ENCODE peak calls at places on chromosomes 7 and 10, in nine cellular contexts. One of them, this sample, is unnamed.

GRCh38 chr7:36881206-36881605 is 156.9 kb upstream of the AOAH start:
- DNase-seq in adrenal gland: no peak
- DNase-seq in stimulated activated naive CD8-positive, alpha-beta T cell treated with anti-CD3 and anti-CD28 coated beads, Interleukin-15, Interleukin-2, amounts not matched to agents 100 U/mL and 50 U/mL, for 24 hours: no peak
- DNase-seq in HEK293T: no peak
- DNase-seq in upper lobe of left lung: no peak
- DNase-seq in stomach: no peak
- DNase-seq in activated naive CD8-positive, alpha-beta T cell treated with anti-CD3 and anti-CD28 coated beads, Interleukin-2, amount 50 U/mL, for 24 hours: no peak
- DNase-seq in neural crest cell: no peak
- DNase-seq in stimulated activated CD8-positive, alpha-beta memory T cell treated with anti-CD3 and anti-CD28 coated beads, Interleukin-12 subunit alpha, Interleukin-12 subunit beta, amount 100 ng/mL, for 4 hours: no peak
- DNase-seq in this sample: no peak

GRCh38 chr10:86043236-86043635 is 323.4 kb downstream of the GRID1 start:
- DNase-seq in adrenal gland: no peak
- DNase-seq in activated naive CD8-positive, alpha-beta T cell treated with anti-CD3 and anti-CD28 coated beads, Interleukin-2, amount 50 U/mL, for 24 hours: no peak
- DNase-seq in upper lobe of left lung: no peak
- DNase-seq in stimulated activated naive CD8-positive, alpha-beta T cell treated with anti-CD3 and anti-CD28 coated beads, Interleukin-15, Interleukin-2, amounts not matched to agents 100 U/mL and 50 U/mL, for 24 hours: no peak
- DNase-seq in stomach: no peak
- DNase-seq in HEK293T: no peak
- DNase-seq in stimulated activated CD8-positive, alpha-beta memory T cell treated with anti-CD3 and anti-CD28 coated beads, Interleukin-12 subunit alpha, Interleukin-12 subunit beta, amount 100 ng/mL, for 4 hours: no peak
- DNase-seq in neural crest cell: no peak
- DNase-seq in this sample: no peak

GRCh38 chr10:113520606-113521481 is 32.0 kb upstream of the HABP2 start:
- DNase-seq in stimulated activated naive CD8-positive, alpha-beta T cell treated with anti-CD3 and anti-CD28 coated beads, Interleukin-15, Interleukin-2, amounts not matched to agents 100 U/mL and 50 U/mL, for 24 hours: peak; percentile 31
- DNase-seq in HEK293T: peak; percentile 87
- DNase-seq in adrenal gland: peak; percentile 85
- DNase-seq in activated naive CD8-positive, alpha-beta T cell treated with anti-CD3 and anti-CD28 coated beads, Interleukin-2, amount 50 U/mL, for 24 hours: peak; percentile 20
- DNase-seq in stomach: peak; percentile 77
- DNase-seq in neural crest cell: peak; percentile 64
- DNase-seq in upper lobe of left lung: peak; percentile 63
- DNase-seq in stimulated activated CD8-positive, alpha-beta memory T cell treated with anti-CD3 and anti-CD28 coated beads, Interleukin-12 subunit alpha, Interleukin-12 subunit beta, amount 100 ng/mL, for 4 hours: no peak
- DNase-seq in this sample: no peak

GRCh38 chr7:108450160-108450559 is 6.1 kb downstream of the NRCAM start:
- DNase-seq in stimulated activated CD8-positive, alpha-beta memory T cell treated with anti-CD3 and anti-CD28 coated beads, Interleukin-12 subunit alpha, Interleukin-12 subunit beta, amount 100 ng/mL, for 4 hours: no peak
- DNase-seq in adrenal gland: no peak
- DNase-seq in activated naive CD8-positive, alpha-beta T cell treated with anti-CD3 and anti-CD28 coated beads, Interleukin-2, amount 50 U/mL, for 24 hours: no peak
- DNase-seq in upper lobe of left lung: no peak
- DNase-seq in stomach: no peak
- DNase-seq in HEK293T: no peak
- DNase-seq in stimulated activated naive CD8-positive, alpha-beta T cell treated with anti-CD3 and anti-CD28 coated beads, Interleukin-15, Interleukin-2, amounts not matched to agents 100 U/mL and 50 U/mL, for 24 hours: no peak
- DNase-seq in neural crest cell: no peak
- DNase-seq in this sample: no peak

GRCh38 chr7:963236-964078 is 9.0 kb upstream of the ADAP1 start:
- DNase-seq in HEK293T: no peak
- DNase-seq in stimulated activated CD8-positive, alpha-beta memory T cell treated with anti-CD3 and anti-CD28 coated beads, Interleukin-12 subunit alpha, Interleukin-12 subunit beta, amount 100 ng/mL, for 4 hours: no peak
- DNase-seq in activated naive CD8-positive, alpha-beta T cell treated with anti-CD3 and anti-CD28 coated beads, Interleukin-2, amount 50 U/mL, for 24 hours: no peak
- DNase-seq in stomach: no peak
- DNase-seq in stimulated activated naive CD8-positive, alpha-beta T cell treated with anti-CD3 and anti-CD28 coated beads, Interleukin-15, Interleukin-2, amounts not matched to agents 100 U/mL and 50 U/mL, for 24 hours: peak; percentile 26
- DNase-seq in upper lobe of left lung: no peak
- DNase-seq in neural crest cell: no peak
- DNase-seq in adrenal gland: peak; percentile 36
- DNase-seq in this sample: no peak

GRCh38 chr10:62170738-62171137 is 97.9 kb downstream of the RTKN2 start:
- DNase-seq in stimulated activated naive CD8-positive, alpha-beta T cell treated with anti-CD3 and anti-CD28 coated beads, Interleukin-15, Interleukin-2, amounts not matched to agents 100 U/mL and 50 U/mL, for 24 hours: no peak
- DNase-seq in stomach: no peak
- DNase-seq in activated naive CD8-positive, alpha-beta T cell treated with anti-CD3 and anti-CD28 coated beads, Interleukin-2, amount 50 U/mL, for 24 hours: no peak
- DNase-seq in neural crest cell: no peak
- DNase-seq in stimulated activated CD8-positive, alpha-beta memory T cell treated with anti-CD3 and anti-CD28 coated beads, Interleukin-12 subunit alpha, Interleukin-12 subunit beta, amount 100 ng/mL, for 4 hours: no peak
- DNase-seq in upper lobe of left lung: no peak
- DNase-seq in HEK293T: no peak
- DNase-seq in adrenal gland: no peak
- DNase-seq in this sample: no peak

GRCh38 chr7:78542551-78542950 is 744.0 kb downstream of the PHTF2 start:
- DNase-seq in activated naive CD8-positive, alpha-beta T cell treated with anti-CD3 and anti-CD28 coated beads, Interleukin-2, amount 50 U/mL, for 24 hours: no peak
- DNase-seq in stimulated activated CD8-positive, alpha-beta memory T cell treated with anti-CD3 and anti-CD28 coated beads, Interleukin-12 subunit alpha, Interleukin-12 subunit beta, amount 100 ng/mL, for 4 hours: no peak
- DNase-seq in HEK293T: no peak
- DNase-seq in upper lobe of left lung: no peak
- DNase-seq in stimulated activated naive CD8-positive, alpha-beta T cell treated with anti-CD3 and anti-CD28 coated beads, Interleukin-15, Interleukin-2, amounts not matched to agents 100 U/mL and 50 U/mL, for 24 hours: no peak
- DNase-seq in adrenal gland: no peak
- DNase-seq in neural crest cell: no peak
- DNase-seq in stomach: no peak
- DNase-seq in this sample: no peak

GRCh38 chr7:74002474-74003017 is 25.4 kb upstream of the ELN start:
- DNase-seq in HEK293T: no peak
- DNase-seq in stimulated activated CD8-positive, alpha-beta memory T cell treated with anti-CD3 and anti-CD28 coated beads, Interleukin-12 subunit alpha, Interleukin-12 subunit beta, amount 100 ng/mL, for 4 hours: peak; percentile 5
- DNase-seq in stomach: peak; percentile 63
- DNase-seq in adrenal gland: peak; percentile 57
- DNase-seq in neural crest cell: no peak
- DNase-seq in stimulated activated naive CD8-positive, alpha-beta T cell treated with anti-CD3 and anti-CD28 coated beads, Interleukin-15, Interleukin-2, amounts not matched to agents 100 U/mL and 50 U/mL, for 24 hours: peak; percentile 49
- DNase-seq in activated naive CD8-positive, alpha-beta T cell treated with anti-CD3 and anti-CD28 coated beads, Interleukin-2, amount 50 U/mL, for 24 hours: peak; percentile 46
- DNase-seq in upper lobe of left lung: peak; percentile 70
- DNase-seq in this sample: no peak

GRCh38 chr10:84543948-84544347 is 215.6 kb downstream of the CCSER2 start:
- DNase-seq in upper lobe of left lung: no peak
- DNase-seq in adrenal gland: no peak
- DNase-seq in HEK293T: no peak
- DNase-seq in stomach: no peak
- DNase-seq in stimulated activated naive CD8-positive, alpha-beta T cell treated with anti-CD3 and anti-CD28 coated beads, Interleukin-15, Interleukin-2, amounts not matched to agents 100 U/mL and 50 U/mL, for 24 hours: no peak
- DNase-seq in stimulated activated CD8-positive, alpha-beta memory T cell treated with anti-CD3 and anti-CD28 coated beads, Interleukin-12 subunit alpha, Interleukin-12 subunit beta, amount 100 ng/mL, for 4 hours: no peak
- DNase-seq in activated naive CD8-positive, alpha-beta T cell treated with anti-CD3 and anti-CD28 coated beads, Interleukin-2, amount 50 U/mL, for 24 hours: no peak
- DNase-seq in neural crest cell: no peak
- DNase-seq in this sample: no peak

GRCh38 chr10:79243211-79244067 is 103.8 kb upstream of the PPIF start:
- DNase-seq in stimulated activated CD8-positive, alpha-beta memory T cell treated with anti-CD3 and anti-CD28 coated beads, Interleukin-12 subunit alpha, Interleukin-12 subunit beta, amount 100 ng/mL, for 4 hours: peak; percentile 49
- DNase-seq in stomach: peak; percentile 46
- DNase-seq in stimulated activated naive CD8-positive, alpha-beta T cell treated with anti-CD3 and anti-CD28 coated beads, Interleukin-15, Interleukin-2, amounts not matched to agents 100 U/mL and 50 U/mL, for 24 hours: peak; percentile 70
- DNase-seq in neural crest cell: peak; percentile 45
- DNase-seq in activated naive CD8-positive, alpha-beta T cell treated with anti-CD3 and anti-CD28 coated beads, Interleukin-2, amount 50 U/mL, for 24 hours: peak; percentile 68
- DNase-seq in HEK293T: peak; percentile 73
- DNase-seq in adrenal gland: no peak
- DNase-seq in upper lobe of left lung: no peak
- DNase-seq in this sample: peak; percentile 68

GRCh38 chr10:116802474-116802873 is 46.8 kb upstream of the ENO4 start:
- DNase-seq in stomach: no peak
- DNase-seq in stimulated activated CD8-positive, alpha-beta memory T cell treated with anti-CD3 and anti-CD28 coated beads, Interleukin-12 subunit alpha, Interleukin-12 subunit beta, amount 100 ng/mL, for 4 hours: no peak
- DNase-seq in adrenal gland: no peak
- DNase-seq in HEK293T: no peak
- DNase-seq in neural crest cell: no peak
- DNase-seq in activated naive CD8-positive, alpha-beta T cell treated with anti-CD3 and anti-CD28 coated beads, Interleukin-2, amount 50 U/mL, for 24 hours: no peak
- DNase-seq in upper lobe of left lung: no peak
- DNase-seq in stimulated activated naive CD8-positive, alpha-beta T cell treated with anti-CD3 and anti-CD28 coated beads, Interleukin-15, Interleukin-2, amounts not matched to agents 100 U/mL and 50 U/mL, for 24 hours: no peak
- DNase-seq in this sample: no peak

GRCh38 chr10:96967847-96968246 is 135.7 kb downstream of the LCOR start:
- DNase-seq in neural crest cell: no peak
- DNase-seq in HEK293T: no peak
- DNase-seq in stomach: no peak
- DNase-seq in upper lobe of left lung: no peak
- DNase-seq in adrenal gland: no peak
- DNase-seq in stimulated activated naive CD8-positive, alpha-beta T cell treated with anti-CD3 and anti-CD28 coated beads, Interleukin-15, Interleukin-2, amounts not matched to agents 100 U/mL and 50 U/mL, for 24 hours: no peak
- DNase-seq in activated naive CD8-positive, alpha-beta T cell treated with anti-CD3 and anti-CD28 coated beads, Interleukin-2, amount 50 U/mL, for 24 hours: no peak
- DNase-seq in stimulated activated CD8-positive, alpha-beta memory T cell treated with anti-CD3 and anti-CD28 coated beads, Interleukin-12 subunit alpha, Interleukin-12 subunit beta, amount 100 ng/mL, for 4 hours: no peak
- DNase-seq in this sample: no peak

GRCh38 chr7:129468087-129468486 is 33.9 kb downstream of the STRIP2 start:
- DNase-seq in upper lobe of left lung: peak; percentile 53
- DNase-seq in HEK293T: no peak
- DNase-seq in stomach: no peak
- DNase-seq in stimulated activated CD8-positive, alpha-beta memory T cell treated with anti-CD3 and anti-CD28 coated beads, Interleukin-12 subunit alpha, Interleukin-12 subunit beta, amount 100 ng/mL, for 4 hours: no peak
- DNase-seq in neural crest cell: no peak
- DNase-seq in stimulated activated naive CD8-positive, alpha-beta T cell treated with anti-CD3 and anti-CD28 coated beads, Interleukin-15, Interleukin-2, amounts not matched to agents 100 U/mL and 50 U/mL, for 24 hours: no peak
- DNase-seq in adrenal gland: no peak
- DNase-seq in activated naive CD8-positive, alpha-beta T cell treated with anti-CD3 and anti-CD28 coated beads, Interleukin-2, amount 50 U/mL, for 24 hours: no peak
- DNase-seq in this sample: no peak